ENCODE peak calls at places on chromosomes 12 and 14, in nine cellular contexts. E is activated naive CD4-positive, alpha-beta T cell treated with anti-CD3 and anti-CD28 coated beads, Interleukin-2, amount 10 ng/mL, durations not matched to agents 7 days and 5 days; B is stomach; P is fibroblast of pulmonary artery; H is substantia nigra; R is nucleus accumbens; Q is Caki2; N is NCI-H1092; L is right atrium auricular region. C is an unnamed sample.

GRCh38 chr14:64704743-64705405 is 650 bp downstream of the PLEKHG3 start:
- DNase-seq in Q (no peak), P (no peak), E (peak), H (no peak), R (no peak), L (no peak), B (peak), N (no peak), C (no peak)

GRCh38 chr12:110743571-110744093 is 941 bp upstream of the PPP1CC start:
- DNase-seq in E (no peak), P (peak), L (peak), H (peak), N (no peak), Q (no peak), R (no peak), B (no peak), C (no peak)

GRCh38 chr14:51019089-51019488 is 74.8 kb upstream of the PYGL start:
- DNase-seq in R (no peak), Q (no peak), P (no peak), B (no peak), L (no peak), N (no peak), H (no peak), E (no peak), C (no peak)

GRCh38 chr12:13942826-13943225 is 38.6 kb downstream of the GRIN2B start:
- DNase-seq in B (no peak), N (no peak), H (no peak), R (no peak), L (no peak), P (no peak), Q (no peak), E (no peak), C (no peak)

GRCh38 chr12:9756756-9757155 is 3.9 kb downstream of the CD69 start:
- DNase-seq in N (no peak), L (no peak), H (no peak), Q (no peak), E (peak), P (no peak), R (no peak), B (no peak), C (no peak)

GRCh38 chr12:68789144-68789878 is 18.7 kb upstream of the MDM2 start:
- DNase-seq in Q (no peak), B (no peak), P (no peak), N (no peak), H (no peak), E (no peak), R (no peak), L (no peak), C (no peak)

GRCh38 chr12:109165599-109165998 is 49.2 kb downstream of the ACACB start:
- DNase-seq in R (no peak), H (no peak), Q (no peak), N (no peak), B (no peak), E (no peak), L (no peak), P (no peak), C (no peak)

GRCh38 chr12:130552483-130552996 is 163.6 kb downstream of the RIMBP2 start:
- DNase-seq in Q (peak), L (no peak), H (no peak), E (no peak), B (no peak), R (no peak), P (no peak), N (no peak), C (no peak)

GRCh38 chr12:122064780-122065588 is 13.6 kb upstream of the MLXIP start:
- DNase-seq in N (peak), E (no peak), R (no peak), P (peak), B (no peak), H (no peak), L (no peak), Q (peak), C (no peak)

GRCh38 chr12:98870521-98870920 is 225.4 kb downstream of the APAF1 start:
- DNase-seq in Q (no peak), E (no peak), B (no peak), R (peak), N (peak), P (no peak), H (peak), L (no peak), C (no peak)

GRCh38 chr12:75986001-75986739 is 45.4 kb downstream of the PHLDA1 start:
- DNase-seq in B (no peak), H (no peak), Q (no peak), N (no peak), P (no peak), R (no peak), L (no peak), E (no peak), C (no peak)

GRCh38 chr12:131041216-131041967 is 87.7 kb downstream of the ADGRD1 start:
- DNase-seq in N (peak), R (no peak), L (no peak), B (no peak), E (no peak), H (no peak), P (no peak), Q (no peak), C (no peak)

GRCh38 chr12:2229661-2230539 is 177.1 kb downstream of the CACNA1C start:
- DNase-seq in P (no peak), E (no peak), H (no peak), L (no peak), B (no peak), Q (no peak), N (no peak), R (no peak), C (no peak)

GRCh38 chr14:97456958-97457357 is 659.8 kb downstream of the VRK1 start:
- DNase-seq in Q (no peak), E (peak), N (no peak), P (no peak), B (no peak), L (no peak), H (no peak), R (no peak), C (no peak)

GRCh38 chr12:96233941-96234461 is 39.8 kb downstream of the ELK3 start:
- DNase-seq in B (peak), P (peak), Q (no peak), R (peak), N (peak), H (peak), L (peak), E (no peak), C (no peak)

GRCh38 chr14:29321646-29322045 is 555.1 kb downstream of the FOXG1 start:
- DNase-seq in E (no peak), P (peak), B (no peak), H (no peak), N (no peak), L (no peak), R (no peak), Q (no peak), C (no peak)

GRCh38 chr14:103723176-103724081 is 7.8 kb downstream of the ZFYVE21 start:
- DNase-seq in P (no peak), N (no peak), Q (no peak), H (peak), B (no peak), R (peak), E (no peak), L (no peak), C (no peak)

GRCh38 chr14:76919811-76920571 is 93.8 kb downstream of the LRRC74A start:
- DNase-seq in H (no peak), Q (peak), E (peak), N (peak), R (no peak), L (no peak), B (peak), P (peak), C (no peak)

GRCh38 chr12:42583017-42583416 is 6.5 kb downstream of the PRICKLE1 start:
- DNase-seq in L (no peak), E (no peak), N (no peak), H (no peak), B (no peak), R (no peak), P (no peak), Q (no peak), C (no peak)

GRCh38 chr14:76870146-76870545 is 43.9 kb downstream of the LRRC74A start:
- DNase-seq in E (no peak), P (no peak), H (no peak), R (no peak), Q (no peak), B (no peak), L (no peak), N (no peak), C (no peak)

GRCh38 chr14:66403183-66403582 is 83.0 kb upstream of the CCDC196 start:
- DNase-seq in H (no peak), L (no peak), N (no peak), R (no peak), Q (no peak), B (no peak), E (no peak), P (peak), C (no peak)